ENCODE peak calls at places on chromosomes 3 and 15, in six cellular contexts. W is psoas muscle, H is RWPE1, Y is lower lobe of right lung, T is B cell, P is Peyer's patch. Z is an unnamed sample.

GRCh38 chr3:146465713-146466465 is 3.5 kb downstream of the PLSCR2 start:
- DNase-seq in W (no peak), T (no peak), Y (no peak), P (no peak), H (no peak), Z (no peak)

GRCh38 chr3:195802795-195803194 is 8.9 kb downstream of the MUC4 start:
- DNase-seq in P (no peak), H (no peak), W (no peak), T (no peak), Y (no peak), Z (no peak)

GRCh38 chr15:74580538-74581350 is 34.9 kb upstream of the CLK3 start:
- DNase-seq in H (peak; percentile 36), W (no peak), P (no peak), T (no peak), Y (no peak), Z (no peak)

GRCh38 chr3:194487289-194488006 is 646 bp upstream of the ATP13A3 start:
- DNase-seq in H (no peak), T (no peak), W (peak; percentile 67), P (peak; percentile 65), Y (peak; percentile 79), Z (no peak)

GRCh38 chr3:140924097-140924873 is 17.4 kb upstream of the SLC25A36 start:
- DNase-seq in P (no peak), W (peak; percentile 81), T (no peak), Y (no peak), H (no peak), Z (no peak)

GRCh38 chr15:55740981-55741591 is 1.9 kb downstream of the PRTG start:
- DNase-seq in H (no peak), T (no peak), W (no peak), Y (no peak), P (no peak), Z (no peak)

GRCh38 chr15:84804005-84804803 is 13.0 kb upstream of the ALPK3 start:
- DNase-seq in Y (no peak), T (no peak), P (peak; percentile 34), H (no peak), W (no peak), Z (no peak)

GRCh38 chr15:82540055-82540983 is at the start of gene RPS17:
- DNase-seq in T (peak; percentile 97), H (peak; percentile 99), W (peak; percentile 98), P (peak; percentile 99), Y (peak; percentile 98), Z (peak; percentile 67)

GRCh38 chr3:48411606-48412374 is 18.1 kb downstream of the PLXNB1 start:
- DNase-seq in P (peak; percentile 24), T (no peak), Y (peak; percentile 27), H (no peak), W (no peak), Z (no peak)

GRCh38 chr15:77905301-77905920 is 172.1 kb downstream of the TBC1D2B start:
- DNase-seq in W (no peak), T (no peak), H (no peak), P (peak; percentile 43), Y (no peak), Z (no peak)

GRCh38 chr3:39146611-39147373 is 6.6 kb downstream of the CSRNP1 start:
- DNase-seq in P (peak; percentile 92), Y (peak; percentile 81), H (peak; percentile 81), W (peak; percentile 93), T (peak; percentile 67), Z (peak; percentile 84)

GRCh38 chr15:63521405-63522142 is 17.2 kb downstream of the USP3 start:
- DNase-seq in T (no peak), P (no peak), H (no peak), W (no peak), Y (no peak), Z (no peak)

GRCh38 chr15:40272713-40273056 is 10.2 kb downstream of the ANKRD63 start:
- DNase-seq in W (no peak), H (no peak), T (no peak), P (no peak), Y (no peak), Z (no peak)

GRCh38 chr3:136856665-136857064 is 5.3 kb upstream of the NCK1 start:
- DNase-seq in T (no peak), H (no peak), P (no peak), Y (no peak), W (no peak), Z (no peak)

GRCh38 chr15:88031461-88031860 is 225.1 kb downstream of the NTRK3 start:
- DNase-seq in Y (no peak), P (no peak), W (no peak), H (no peak), T (no peak), Z (no peak)

GRCh38 chr15:57559875-57560274 is 31.8 kb upstream of the MYZAP start:
- DNase-seq in T (peak; percentile 73), H (peak; percentile 74), P (peak; percentile 93), Y (peak; percentile 71), W (peak; percentile 80), Z (no peak)

GRCh38 chr15:77059761-77060345 is 11.1 kb downstream of the TSPAN3 start:
- DNase-seq in T (no peak), P (no peak), W (no peak), Y (no peak), H (no peak), Z (no peak)

GRCh38 chr3:115760722-115761121 is 137.4 kb downstream of the GAP43 start:
- DNase-seq in H (no peak), P (no peak), Y (no peak), W (no peak), T (no peak), Z (no peak)

GRCh38 chr15:53193149-53193548 is 403.0 kb upstream of the ONECUT1 start:
- DNase-seq in P (no peak), W (no peak), Y (no peak), T (no peak), H (peak; percentile 14), Z (no peak)

GRCh38 chr15:56640549-56640948 is 92.8 kb downstream of the ZNF280D start:
- DNase-seq in T (no peak), H (no peak), Y (no peak), P (no peak), W (no peak), Z (no peak)

GRCh38 chr3:15287565-15288330 is 44.6 kb downstream of the SH3BP5 start:
- DNase-seq in H (no peak), Y (peak; percentile 73), P (peak; percentile 74), T (no peak), W (peak; percentile 82), Z (no peak)

GRCh38 chr15:51185213-51185619 is 90.5 kb upstream of the TNFAIP8L3 start:
- DNase-seq in W (no peak), P (no peak), Y (no peak), T (no peak), H (no peak), Z (no peak)

GRCh38 chr15:95017950-95018349 is 786.6 kb downstream of the MCTP2 start:
- DNase-seq in P (peak; percentile 49), T (no peak), H (no peak), Y (peak; percentile 60), W (peak; percentile 68), Z (peak; percentile 67)

GRCh38 chr3:53804697-53805462 is 41.3 kb downstream of the CHDH start:
- DNase-seq in T (no peak), H (peak; percentile 55), P (peak; percentile 33), W (no peak), Y (no peak), Z (no peak)

GRCh38 chr3:118963711-118964110 is 70.9 kb downstream of the IGSF11 start:
- DNase-seq in P (no peak), Y (no peak), W (no peak), T (no peak), H (no peak), Z (no peak)

GRCh38 chr3:67884345-67884744 is 229.9 kb upstream of the SUCLG2 start:
- DNase-seq in P (no peak), W (no peak), T (no peak), H (no peak), Y (no peak), Z (no peak)

GRCh38 chr3:135753506-135753905 is 212.0 kb upstream of the PPP2R3A start:
- DNase-seq in Y (no peak), H (no peak), P (no peak), T (no peak), W (no peak), Z (no peak)

GRCh38 chr15:67164401-67164791 is 90.1 kb downstream of the AAGAB start:
- DNase-seq in T (no peak), P (peak; percentile 63), Y (peak; percentile 61), H (no peak), W (no peak), Z (no peak)

GRCh38 chr3:143266936-143267335 is 147.4 kb downstream of the CHST2 start:
- DNase-seq in Y (no peak), H (no peak), W (no peak), T (no peak), P (no peak), Z (no peak)

GRCh38 chr3:190222360-190222759 is 99.9 kb downstream of the CLDN1 start:
- DNase-seq in Y (no peak), W (no peak), P (no peak), H (no peak), T (no peak), Z (no peak)

GRCh38 chr3:188259611-188260010 is 105.7 kb downstream of the LPP start:
- DNase-seq in H (no peak), W (no peak), P (no peak), T (no peak), Y (no peak), Z (no peak)

GRCh38 chr3:65524544-65525070 is 514.1 kb downstream of the MAGI1 start:
- DNase-seq in W (no peak), T (no peak), P (no peak), Y (no peak), H (no peak), Z (no peak)

GRCh38 chr3:147408180-147409105 is 722 bp upstream of the ZIC1 start:
- DNase-seq in T (no peak), H (no peak), W (no peak), Y (no peak), P (no peak), Z (no peak)

GRCh38 chr15:83129791-83130190 is 22.3 kb downstream of the TM6SF1 start:
- DNase-seq in P (no peak), W (no peak), T (no peak), H (no peak), Y (no peak), Z (no peak)

GRCh38 chr3:194598771-194599557 is 34.3 kb downstream of the TMEM44 start:
- DNase-seq in H (no peak), Y (no peak), T (no peak), W (no peak), P (no peak), Z (no peak)

Z was measured in glomerular endothelial cell.